ENCODE peak calls at places on chromosome 10, in six cellular contexts. R is transverse colon, O is lung, X is neural progenitor cell, S is endodermal cell, C is Peyer's patch. T is an unnamed sample.

GRCh38 chr10:69801434-69802315 is at the start of gene COL13A1:
- DNase-seq in R (peak; percentile 27), O (no peak), X (peak; percentile 93), S (peak; percentile 97), C (no peak), T (no peak)

GRCh38 chr10:4945706-4946348 is 17.4 kb upstream of the AKR1C1 start:
- DNase-seq in R (no peak), O (no peak), X (no peak), S (no peak), C (no peak), T (peak; percentile 72)

GRCh38 chr10:104334965-104335650 is 3.2 kb downstream of the ITPRIP start:
- DNase-seq in R (no peak), O (no peak), X (no peak), S (peak; percentile 38), C (no peak), T (no peak)

GRCh38 chr10:60732240-60733188 is 45.8 kb upstream of the CDK1 start:
- DNase-seq in R (peak; percentile 51), O (peak; percentile 39), X (peak; percentile 50), S (peak; percentile 75), C (peak; percentile 48), T (peak; percentile 61)

GRCh38 chr10:71065659-71066058 is 146.7 kb upstream of the UNC5B start:
- DNase-seq in R (no peak), O (no peak), X (no peak), S (no peak), C (no peak), T (no peak)

GRCh38 chr10:1571587-1572237 is 165.6 kb downstream of the ADARB2 start:
- DNase-seq in R (no peak), O (no peak), X (no peak), S (no peak), C (no peak), T (no peak)

GRCh38 chr10:133235265-133235664 is 2.4 kb upstream of the VENTX start:
- DNase-seq in R (no peak), O (no peak), X (no peak), S (peak; percentile 71), C (no peak), T (no peak)

GRCh38 chr10:42987121-42987541 is 89.7 kb upstream of the RET start:
- DNase-seq in R (no peak), O (no peak), X (no peak), S (peak; percentile 32), C (no peak), T (no peak)

GRCh38 chr10:108086502-108086901 is 922.0 kb upstream of the SORCS1 start:
- DNase-seq in R (no peak), O (no peak), X (no peak), S (no peak), C (no peak), T (no peak)

GRCh38 chr10:21314906-21315305 is 210.6 kb downstream of the SKIDA1 start:
- DNase-seq in R (no peak), O (no peak), X (peak; percentile 23), S (no peak), C (no peak), T (no peak)
- H3K36me3 ChIP-seq in R (no peaks in the 10 kb centered on the region), O (no peaks in the 10 kb centered on the region), X (no peaks in the 10 kb centered on the region), S (no peaks in the 10 kb centered on the region), C (no peaks in the 10 kb centered on the region), T (no peaks in the 10 kb centered on the region)

DNA sequence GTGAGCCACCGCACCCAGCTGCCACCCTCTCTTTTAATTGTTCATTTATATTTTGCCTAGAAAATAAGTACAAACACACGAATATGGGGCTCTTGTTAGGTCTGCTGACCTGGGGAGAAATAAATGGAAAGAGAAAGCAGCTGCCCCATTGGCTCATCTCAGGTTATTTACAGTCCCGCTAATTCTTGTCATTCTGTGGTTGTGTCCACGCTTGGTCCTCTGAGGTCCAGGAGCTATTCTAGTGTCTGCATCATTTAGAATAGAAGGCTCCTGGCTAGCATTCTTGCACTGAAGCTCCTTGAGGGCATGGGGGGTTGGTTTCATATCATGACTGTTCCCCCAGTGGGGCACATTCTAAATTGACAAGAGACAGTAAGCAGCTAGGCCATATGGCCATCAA is 128.5 kb downstream of the TACC2 start:
- DNase-seq in R (no peak), O (no peak), X (no peak), S (no peak), C (no peak), T (no peak)
- H3K27me3 ChIP-seq in R (no peaks in the 10 kb centered on the region), O (no peaks in the 10 kb centered on the region), X (peaks cover 36% of the 10 kb centered on the region), S (no peaks in the 10 kb centered on the region), C (no peaks in the 10 kb centered on the region), T (no peaks in the 10 kb centered on the region)

GRCh38 chr10:8137272-8137680 is 82.8 kb downstream of the GATA3 start:
- DNase-seq in R (no peak), O (no peak), X (no peak), S (no peak), C (no peak), T (peak; percentile 1)

GRCh38 chr10:8133146-8133545 is 78.7 kb downstream of the GATA3 start:
- DNase-seq in R (no peak), O (no peak), X (no peak), S (no peak), C (no peak), T (no peak)

GRCh38 chr10:8136745-8137144 is 82.3 kb downstream of the GATA3 start:
- DNase-seq in R (no peak), O (no peak), X (no peak), S (no peak), C (no peak), T (no peak)

GRCh38 chr10:8137726-8138125 is 83.2 kb downstream of the GATA3 start:
- DNase-seq in R (no peak), O (no peak), X (no peak), S (no peak), C (no peak), T (no peak)

DNA sequence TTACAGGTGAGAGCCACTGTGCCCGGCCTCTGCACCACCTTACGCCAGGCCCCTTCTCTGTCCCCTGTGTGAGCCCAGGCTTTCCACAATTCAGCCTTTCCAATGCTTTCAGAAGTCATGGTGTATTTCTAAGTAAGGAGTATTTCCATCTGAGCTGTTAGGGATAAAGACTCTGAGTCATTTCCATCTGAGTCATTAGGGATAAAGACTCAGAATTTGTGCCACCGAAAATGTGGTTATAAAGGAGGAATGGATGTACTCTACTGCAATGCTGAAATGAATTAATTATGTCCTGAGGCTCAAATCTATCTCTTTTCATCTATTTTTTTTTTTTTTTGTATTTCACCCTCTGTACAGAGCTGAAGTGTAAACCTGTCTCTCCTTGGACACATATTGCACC is 84.0 kb downstream of the GATA3 start:
- DNase-seq in R (no peak), O (no peak), X (no peak), S (no peak), C (no peak), T (no peak)
- H3K36me3 ChIP-seq in R (no peaks in the 10 kb centered on the region), O (no peaks in the 10 kb centered on the region), X (no peaks in the 10 kb centered on the region), S (no peaks in the 10 kb centered on the region), C (no peaks in the 10 kb centered on the region), T (no peaks in the 10 kb centered on the region)

GRCh38 chr10:77666821-77667220 is 29.2 kb upstream of the KCNMA1 start:
- DNase-seq in R (no peak), O (no peak), X (no peak), S (no peak), C (no peak), T (no peak)
- H3K27me3 ChIP-seq in R (peaks cover 5% of the 10 kb centered on the region), O (no peaks in the 10 kb centered on the region), X (no peaks in the 10 kb centered on the region), S (peaks cover 10% of the 10 kb centered on the region), C (no peaks in the 10 kb centered on the region), T (no peaks in the 10 kb centered on the region)

GRCh38 chr10:121442536-121442935 is 155.7 kb downstream of the FGFR2 start:
- DNase-seq in R (no peak), O (no peak), X (no peak), S (no peak), C (no peak), T (peak; percentile 56)

GRCh38 chr10:121437596-121437995 is 160.6 kb downstream of the FGFR2 start:
- DNase-seq in R (peak; percentile 25), O (peak; percentile 38), X (peak; percentile 41), S (peak; percentile 55), C (no peak), T (no peak)

GRCh38 chr10:121442086-121442485 is 156.2 kb downstream of the FGFR2 start:
- DNase-seq in R (no peak), O (no peak), X (no peak), S (no peak), C (no peak), T (no peak)

GRCh38 chr10:121438320-121438719 is 159.9 kb downstream of the FGFR2 start:
- DNase-seq in R (no peak), O (no peak), X (no peak), S (no peak), C (no peak), T (no peak)

DNA sequence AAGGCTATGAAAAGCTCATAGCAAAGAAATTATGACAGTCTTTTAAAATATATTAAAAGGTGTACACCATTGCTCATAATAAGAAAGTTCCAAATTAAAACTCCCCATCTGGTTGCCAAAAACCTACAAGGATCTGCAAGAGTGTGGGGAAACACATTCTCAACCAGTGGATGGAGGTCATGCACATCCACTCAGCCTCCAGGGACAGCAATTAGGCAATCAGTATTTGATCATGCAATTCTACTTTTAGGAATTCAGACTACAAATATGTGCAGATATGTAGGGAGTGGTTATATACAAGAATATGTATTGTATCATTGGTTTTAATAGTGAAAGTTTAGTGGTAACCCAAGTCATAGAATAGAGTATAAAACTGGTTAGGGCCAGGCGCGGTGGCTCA is 157.8 kb downstream of the FGFR2 start:
- DNase-seq in R (no peak), O (no peak), X (no peak), S (no peak), C (no peak), T (no peak)
- H3K36me3 ChIP-seq in R (no peaks in the 10 kb centered on the region), O (no peaks in the 10 kb centered on the region), X (no peaks in the 10 kb centered on the region), S (no peaks in the 10 kb centered on the region), C (no peaks in the 10 kb centered on the region), T (no peaks in the 10 kb centered on the region)

GRCh38 chr10:47290338-47290737 is 9.7 kb upstream of the GDF10 start:
- DNase-seq in R (no peak), O (no peak), X (no peak), S (no peak), C (no peak), T (no peak)
- H3K27me3 ChIP-seq in R (no peaks in the 10 kb centered on the region), O (peaks cover under 1% of the 10 kb centered on the region), X (no peaks in the 10 kb centered on the region), S (peaks cover 4% of the 10 kb centered on the region), C (no peaks in the 10 kb centered on the region), T (no peaks in the 10 kb centered on the region)

DNA sequence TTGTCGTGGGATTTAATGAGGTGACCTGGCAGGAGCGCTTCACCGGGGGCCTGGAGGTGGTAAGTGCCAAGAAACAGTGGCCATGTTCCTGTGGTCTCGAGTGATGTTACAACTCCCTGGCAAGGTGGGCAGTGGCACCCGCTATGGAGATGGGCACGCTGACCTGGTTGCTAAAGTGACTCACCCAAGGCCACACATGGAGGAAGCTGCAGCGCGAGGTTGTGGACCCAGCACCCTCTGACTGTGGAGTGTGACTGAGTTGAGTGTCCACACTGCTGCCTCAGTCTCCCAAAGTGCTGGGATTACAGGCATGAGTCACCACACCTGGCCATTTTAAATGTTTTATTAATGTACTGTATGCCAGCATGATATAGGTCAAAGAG is 73.2 kb downstream of the RGS10 start:
- DNase-seq in R (no peak), O (no peak), X (no peak), S (no peak), C (no peak), T (no peak)
- H3K36me3 ChIP-seq in R (no peaks in the 10 kb centered on the region), O (no peaks in the 10 kb centered on the region), X (no peaks in the 10 kb centered on the region), S (no peaks in the 10 kb centered on the region), C (no peaks in the 10 kb centered on the region), T (no peaks in the 10 kb centered on the region)

T was measured in small intestine.